ENCODE peak calls at places on chromosomes 6 and 20, in four cellular contexts. C is PC-9, S is esophagus squamous epithelium, R is uterus. Q is an unnamed sample.

GRCh38 chr6:122393339-122393896 is 6.0 kb upstream of the HSF2 start:
- DNase-seq in C (no peak), S (no peak), R (no peak), Q (no peak)

GRCh38 chr6:139336994-139337393 is 37.5 kb downstream of the CITED2 start:
- DNase-seq in C (no peak), S (no peak), R (no peak), Q (no peak)

GRCh38 chr6:136383271-136383670 is 93.6 kb upstream of the BCLAF1 start:
- DNase-seq in C (no peak), S (no peak), R (no peak), Q (no peak)

GRCh38 chr6:116073765-116074450 is 13.2 kb upstream of the FRK start:
- DNase-seq in C (no peak), S (no peak), R (no peak), Q (no peak)

GRCh38 chr6:81171991-81172740 is 580.3 kb downstream of the TENT5A start:
- DNase-seq in C (peak), S (no peak), R (peak), Q (peak)

GRCh38 chr6:170111141-170111664 is 179.7 kb downstream of the DLL1 start:
- DNase-seq in C (no peak), S (no peak), R (no peak), Q (no peak)

GRCh38 chr6:46935687-46936086 is 13.9 kb upstream of the ADGRF5 start:
- DNase-seq in C (peak), S (no peak), R (no peak), Q (no peak)

GRCh38 chr20:48606841-48607543 is 220.8 kb downstream of the PREX1 start:
- DNase-seq in C (no peak), S (no peak), R (no peak), Q (no peak)

GRCh38 chr6:129292836-129293235 is 409.9 kb downstream of the LAMA2 start:
- DNase-seq in C (no peak), S (no peak), R (no peak), Q (no peak)

GRCh38 chr20:34271961-34272360 is 30.7 kb downstream of the ASIP start:
- DNase-seq in C (peak), S (no peak), R (no peak), Q (no peak)

GRCh38 chr6:42720739-42721138 is 1.7 kb downstream of the PRPH2 start:
- DNase-seq in C (no peak), S (no peak), R (no peak), Q (no peak)

GRCh38 chr6:36911946-36912555 is 26.3 kb downstream of the C6orf89 start:
- DNase-seq in C (no peak), S (no peak), R (no peak), Q (no peak)

GRCh38 chr6:162829013-162829742 is 101.4 kb downstream of the PACRG start:
- DNase-seq in C (no peak), S (no peak), R (no peak), Q (no peak)

GRCh38 chr6:3661390-3661789 is 90.1 kb downstream of the PXDC1 start:
- DNase-seq in C (no peak), S (no peak), R (no peak), Q (no peak)

GRCh38 chr6:96675617-96676016 is 112.7 kb downstream of the FHL5 start:
- DNase-seq in C (no peak), S (no peak), R (no peak), Q (no peak)

GRCh38 chr6:160293844-160294243 is 35.2 kb upstream of the SLC22A2 start:
- DNase-seq in C (no peak), S (no peak), R (no peak), Q (no peak)

GRCh38 chr6:106084106-106084963 is 1.8 kb upstream of the PRDM1 start:
- DNase-seq in C (no peak), S (no peak), R (peak), Q (no peak)

GRCh38 chr6:32852018-32852843 is 1.3 kb downstream of the TAP1 start:
- DNase-seq in C (no peak), S (no peak), R (peak), Q (no peak)

GRCh38 chr20:40275738-40276137 is 413.3 kb downstream of the MAFB start:
- DNase-seq in C (no peak), S (no peak), R (no peak), Q (no peak)

GRCh38 chr20:58553841-58554240 is 38.6 kb upstream of the APCDD1L start:
- DNase-seq in C (no peak), S (no peak), R (peak), Q (no peak)

GRCh38 chr20:25035924-25036323 is 22.0 kb downstream of the ACSS1 start:
- DNase-seq in C (no peak), S (no peak), R (no peak), Q (no peak)

GRCh38 chr20:12762725-12763124 is 246.0 kb upstream of the SPTLC3 start:
- DNase-seq in C (no peak), S (no peak), R (peak), Q (no peak)

GRCh38 chr6:57265755-57266221 is 43.7 kb upstream of the RAB23 start:
- DNase-seq in C (no peak), S (no peak), R (no peak), Q (no peak)

GRCh38 chr20:58481541-58482021 is 33.6 kb downstream of the APCDD1L start:
- DNase-seq in C (peak), S (no peak), R (no peak), Q (no peak)

GRCh38 chr6:3744901-3745470 is 6.5 kb downstream of the PXDC1 start:
- DNase-seq in C (no peak), S (no peak), R (peak), Q (no peak)

GRCh38 chr6:118656822-118657451 is 5.5 kb upstream of the CEP85L start:
- DNase-seq in C (no peak), S (no peak), R (no peak), Q (no peak)

GRCh38 chr20:56765172-56766073 is 136.3 kb downstream of the TFAP2C start:
- DNase-seq in C (no peak), S (no peak), R (no peak), Q (no peak)

GRCh38 chr6:125041740-125042459 is 79.7 kb downstream of the RNF217 start:
- DNase-seq in C (no peak), S (no peak), R (no peak), Q (no peak)

GRCh38 chr20:56957737-56958553 is 308.5 kb downstream of the BMP7 start:
- DNase-seq in C (no peak), S (no peak), R (no peak), Q (no peak)

GRCh38 chr20:13883425-13883824 is 98.6 kb downstream of the NDUFAF5 start:
- DNase-seq in C (no peak), S (no peak), R (no peak), Q (no peak)

GRCh38 chr6:101163611-101164010 is 229.9 kb upstream of the GRIK2 start:
- DNase-seq in C (no peak), S (no peak), R (no peak), Q (no peak)

GRCh38 chr6:21840428-21840827 is 246.9 kb downstream of the SOX4 start:
- DNase-seq in C (no peak), S (no peak), R (no peak), Q (no peak)

GRCh38 chr20:5557123-5557522 is 193.1 kb upstream of the SHLD1 start:
- DNase-seq in C (peak), S (no peak), R (no peak), Q (no peak)

DNA sequence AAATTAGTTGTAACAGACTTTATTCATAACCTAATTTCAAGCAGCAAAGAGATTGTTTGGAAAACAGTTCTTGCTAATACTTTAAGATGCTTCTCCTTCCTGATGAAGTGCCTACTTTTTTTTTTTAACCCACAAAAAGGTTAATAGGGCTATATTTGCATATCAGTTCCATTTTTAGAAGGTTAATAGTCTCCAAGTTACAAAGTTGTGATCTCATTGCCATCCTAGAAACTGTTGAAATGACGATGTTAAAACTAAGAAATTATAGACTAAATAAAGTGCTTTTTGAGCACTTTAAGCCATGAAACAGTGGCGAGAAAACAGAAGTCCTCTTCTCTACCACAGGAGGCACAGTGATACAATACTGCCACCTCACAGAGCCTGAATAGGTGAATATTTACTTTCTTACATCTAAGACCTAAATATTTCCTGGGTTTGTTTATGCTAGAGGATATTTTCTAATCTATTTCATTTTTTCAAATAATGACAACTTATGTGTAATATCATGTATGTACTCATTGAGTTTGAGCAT is 5.3 kb downstream of the RNF144B start:
- DNase-seq in C (no peak), S (no peak), R (no peak), Q (no peak)
- TF ChIP-seq CTCF in C (no peak), S (peak), R (no peak), Q (no peak)

DNA sequence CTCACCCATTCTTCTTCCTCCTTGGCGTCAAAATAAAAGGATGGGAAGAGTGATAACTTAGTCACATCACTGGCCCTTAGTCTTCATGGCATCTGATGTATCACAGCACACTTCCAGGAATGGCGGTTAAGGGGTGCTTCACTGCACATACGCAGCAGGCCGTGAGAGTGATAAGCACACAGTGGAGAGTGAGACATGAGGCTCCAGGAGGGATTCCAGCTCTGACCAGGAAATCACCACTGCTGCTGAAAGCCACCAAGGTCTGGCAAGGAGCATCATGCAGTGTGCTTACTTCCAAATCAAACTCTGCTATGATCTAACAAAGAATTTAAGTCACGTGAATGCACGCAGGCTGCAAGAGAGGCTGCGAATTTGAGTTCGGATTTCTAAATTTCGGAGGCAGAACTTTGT is 62.4 kb downstream of the ARID1B start:
- DNase-seq in C (no peak), S (no peak), R (no peak), Q (no peak)
- TF ChIP-seq CTCF in C (no peak), S (no peak), R (no peak), Q (no peak)

DNA sequence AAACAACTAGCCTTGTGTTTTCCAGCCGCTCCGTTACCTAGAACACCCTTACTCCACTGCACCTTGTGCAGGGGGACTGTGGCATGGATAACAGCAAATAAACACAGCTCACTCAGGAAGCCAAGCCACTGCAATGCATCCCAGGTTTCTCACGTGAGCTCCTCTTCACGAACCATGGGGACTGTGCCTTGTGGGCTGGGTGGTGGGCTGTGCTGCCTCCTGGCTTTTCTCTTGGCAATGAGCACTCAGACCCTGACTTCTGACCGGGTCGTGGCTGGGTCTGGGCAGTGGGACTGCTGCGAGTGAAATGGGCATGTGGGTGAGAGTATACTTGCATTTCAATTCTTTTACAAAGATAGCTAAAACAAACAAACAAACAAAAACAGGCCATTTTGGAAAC is 120.1 kb downstream of the ARMC2 start:
- DNase-seq in C (no peak), S (no peak), R (no peak), Q (no peak)
- TF ChIP-seq CTCF in C (no peak), S (no peak), R (no peak), Q (no peak)

GRCh38 chr6:156400487-156400886 is 376.7 kb upstream of the ARID1B start:
- DNase-seq in C (no peak), S (no peak), R (no peak), Q (no peak)
- TF ChIP-seq CTCF in C (no peak), S (no peak), R (no peak), Q (no peak)

GRCh38 chr6:19210849-19211590 is 626.1 kb upstream of the ID4 start:
- DNase-seq in C (no peak), S (no peak), R (no peak), Q (no peak)
- TF ChIP-seq CTCF in C (peak), S (no peak), R (no peak), Q (peak)

DNA sequence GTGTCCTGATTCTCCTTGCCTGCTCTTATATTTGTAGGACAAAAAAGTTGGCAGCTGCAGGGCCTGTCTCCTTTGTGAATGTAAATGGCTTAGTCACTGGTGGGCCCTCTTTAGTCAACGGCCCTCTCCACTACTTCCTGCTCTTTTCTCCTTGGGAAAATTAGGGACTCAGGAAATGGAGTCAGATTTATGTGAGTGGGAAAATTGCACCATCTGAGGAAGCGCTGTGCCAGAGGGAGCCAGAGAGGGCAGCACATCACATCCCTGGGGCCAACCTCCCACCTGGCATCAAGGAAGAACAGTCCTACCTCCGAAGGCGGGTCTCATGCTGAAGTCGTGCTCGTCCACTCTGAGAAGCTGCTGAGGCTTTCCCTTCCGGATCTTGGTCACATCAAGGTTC is 15.6 kb downstream of the GABRR2 start:
- DNase-seq in C (peak), S (no peak), R (no peak), Q (no peak)
- TF ChIP-seq CTCF in C (peak), S (peak), R (no peak), Q (no peak)